ENCODE peak calls at places on chromosomes 12 and 14, in seven cellular contexts. W, F, R, H, E, L and I are unnamed samples.

GRCh38 chr12:10182662-10183061 is 3.8 kb downstream of the TMEM52B start:
- DNase-seq in W (no peak), F (no peak), R (no peak), H (peak), E (no peak), L (peak), I (peak)

GRCh38 chr12:47773858-47774580 is 981 bp downstream of the SLC48A1 start:
- DNase-seq in W (no peak), F (no peak), R (no peak), H (no peak), E (no peak), L (no peak), I (no peak)

GRCh38 chr12:56645201-56645716 is 525 bp downstream of the ATP5F1B start:
- DNase-seq in W (no peak), F (no peak), R (no peak), H (no peak), E (no peak), L (peak), I (no peak)

GRCh38 chr12:67710582-67710981 is 62.0 kb downstream of the DYRK2 start:
- DNase-seq in W (no peak), F (no peak), R (no peak), H (peak), E (no peak), L (peak), I (peak)

GRCh38 chr12:10562306-10562933 is 51.0 kb downstream of the MAGOHB start:
- DNase-seq in W (no peak), F (no peak), R (no peak), H (peak), E (no peak), L (peak), I (peak)

GRCh38 chr14:71536015-71536535 is 396.2 kb upstream of the RGS6 start:
- DNase-seq in W (no peak), F (no peak), R (no peak), H (peak), E (no peak), L (no peak), I (no peak)

GRCh38 chr12:69511870-69512269 is 41.7 kb downstream of the FRS2 start:
- DNase-seq in W (no peak), F (no peak), R (no peak), H (no peak), E (no peak), L (no peak), I (no peak)

GRCh38 chr12:77667101-77667500 is 163.6 kb upstream of the NAV3 start:
- DNase-seq in W (peak), F (no peak), R (no peak), H (peak), E (peak), L (peak), I (no peak)

GRCh38 chr12:26520154-26520553 is 312.8 kb downstream of the ITPR2 start:
- DNase-seq in W (no peak), F (no peak), R (no peak), H (no peak), E (no peak), L (no peak), I (no peak)

GRCh38 chr12:129138776-129139175 is 285.5 kb downstream of the GLT1D1 start:
- DNase-seq in W (no peak), F (no peak), R (no peak), H (no peak), E (no peak), L (no peak), I (no peak)

GRCh38 chr12:47377414-47378221 is 297.9 kb upstream of the AMIGO2 start:
- DNase-seq in W (peak), F (peak), R (peak), H (peak), E (peak), L (peak), I (peak)

GRCh38 chr12:121823101-121823726 is 19.4 kb downstream of the SETD1B start:
- DNase-seq in W (no peak), F (no peak), R (no peak), H (no peak), E (no peak), L (no peak), I (no peak)

GRCh38 chr12:49564241-49565118 is 3.5 kb downstream of the MCRS1 start:
- DNase-seq in W (no peak), F (no peak), R (no peak), H (no peak), E (no peak), L (no peak), I (no peak)

GRCh38 chr12:22215467-22216253 is 118.8 kb downstream of the ST8SIA1 start:
- DNase-seq in W (no peak), F (no peak), R (no peak), H (peak), E (no peak), L (peak), I (peak)

GRCh38 chr14:99537399-99537798 is 56.2 kb downstream of the CCNK start:
- DNase-seq in W (no peak), F (no peak), R (no peak), H (peak), E (peak), L (peak), I (peak)

GRCh38 chr12:111636209-111636928 is 37.3 kb upstream of the ATXN2 start:
- DNase-seq in W (peak), F (peak), R (peak), H (peak), E (no peak), L (peak), I (peak)

GRCh38 chr14:83071888-83072501 is 1538.3 kb upstream of the SEL1L start:
- DNase-seq in W (no peak), F (no peak), R (no peak), H (peak), E (no peak), L (peak), I (peak)

GRCh38 chr14:29311983-29312382 is 545.4 kb downstream of the FOXG1 start:
- DNase-seq in W (no peak), F (no peak), R (no peak), H (peak), E (no peak), L (peak), I (peak)

GRCh38 chr12:1318327-1319031 is 275.9 kb downstream of the FBXL14 start:
- DNase-seq in W (no peak), F (no peak), R (no peak), H (peak), E (no peak), L (peak), I (peak)

GRCh38 chr14:61375218-61375617 is 53.8 kb downstream of the PRKCH start:
- DNase-seq in W (no peak), F (no peak), R (no peak), H (no peak), E (no peak), L (no peak), I (no peak)

GRCh38 chr14:87334997-87335675 is 657.8 kb downstream of the GALC start:
- DNase-seq in W (no peak), F (no peak), R (no peak), H (no peak), E (no peak), L (peak), I (peak)
- TF ChIP-seq CTCF in W (no peak), F (no peak), R (no peak), H (peak), E (no peak), L (peak), I (no peak)

GRCh38 chr12:70936414-70936813 is 15.9 kb upstream of the PTPRR start:
- DNase-seq in W (no peak), F (no peak), R (no peak), H (no peak), E (no peak), L (no peak), I (no peak)
- H3K4me3 ChIP-seq in W (no peak), F (no peak), R (no peak), H (no peak), E (no peak), L (no peak), I (no peak)

GRCh38 chr14:53957739-53958138 is 1.1 kb upstream of the BMP4 start:
- DNase-seq in W (no peak), F (no peak), R (no peak), H (no peak), E (no peak), L (no peak), I (no peak)

GRCh38 chr14:53955234-53955556 is 1.4 kb downstream of the BMP4 start:
- DNase-seq in W (no peak), F (no peak), R (no peak), H (no peak), E (no peak), L (no peak), I (no peak)

GRCh38 chr14:53955671-53956426 is 776 bp downstream of the BMP4 start:
- DNase-seq in W (peak), F (peak), R (no peak), H (no peak), E (no peak), L (no peak), I (peak)

GRCh38 chr14:53954551-53955233 is 1.9 kb downstream of the BMP4 start:
- DNase-seq in W (peak), F (peak), R (no peak), H (peak), E (no peak), L (peak), I (peak)

DNA sequence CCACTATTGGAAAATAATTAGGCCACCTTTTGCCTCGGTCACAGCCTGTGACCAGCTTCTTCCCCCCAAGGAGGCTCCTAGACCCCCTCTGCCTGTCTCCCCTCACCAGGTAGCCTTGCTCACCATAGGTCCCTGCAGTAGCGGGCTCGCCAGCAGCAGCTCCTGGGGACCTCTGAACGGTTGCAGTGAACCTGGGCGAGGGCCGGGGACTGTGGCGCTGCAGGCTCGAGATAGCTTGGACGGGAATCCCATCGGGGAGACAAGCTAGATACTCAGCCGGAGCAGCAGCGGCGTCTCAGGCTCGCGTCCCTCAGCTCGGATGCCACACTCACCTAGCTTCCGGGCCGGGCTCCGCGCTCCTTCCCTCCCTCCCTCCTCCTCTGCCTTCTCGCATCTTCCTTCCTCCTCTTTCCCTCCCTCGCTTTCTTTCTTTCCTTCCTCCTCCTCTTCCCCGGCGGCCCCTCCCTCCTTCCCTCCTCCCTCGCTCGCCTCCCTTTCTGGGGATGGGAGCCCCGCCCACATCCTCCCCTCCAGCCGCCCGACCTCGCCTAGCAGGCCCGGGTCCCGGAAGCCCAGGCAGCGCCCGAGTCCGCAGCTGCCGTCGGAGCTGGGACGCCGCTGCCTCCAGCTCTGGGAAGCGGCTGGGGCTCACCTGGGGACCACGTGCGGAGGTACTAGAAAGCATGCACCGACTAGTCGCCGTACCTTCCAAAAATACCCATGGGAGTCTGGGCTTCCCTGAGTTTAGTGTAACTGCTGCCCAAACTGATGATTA is at the start of gene BMP4:
- DNase-seq in W (peak), F (peak), R (peak), H (peak), E (no peak), L (no peak), I (peak)
- TF ChIP-seq CTCF in W (no peak), F (no peak), R (no peak), H (no peak), E (no peak), L (no peak), I (no peak)

DNA sequence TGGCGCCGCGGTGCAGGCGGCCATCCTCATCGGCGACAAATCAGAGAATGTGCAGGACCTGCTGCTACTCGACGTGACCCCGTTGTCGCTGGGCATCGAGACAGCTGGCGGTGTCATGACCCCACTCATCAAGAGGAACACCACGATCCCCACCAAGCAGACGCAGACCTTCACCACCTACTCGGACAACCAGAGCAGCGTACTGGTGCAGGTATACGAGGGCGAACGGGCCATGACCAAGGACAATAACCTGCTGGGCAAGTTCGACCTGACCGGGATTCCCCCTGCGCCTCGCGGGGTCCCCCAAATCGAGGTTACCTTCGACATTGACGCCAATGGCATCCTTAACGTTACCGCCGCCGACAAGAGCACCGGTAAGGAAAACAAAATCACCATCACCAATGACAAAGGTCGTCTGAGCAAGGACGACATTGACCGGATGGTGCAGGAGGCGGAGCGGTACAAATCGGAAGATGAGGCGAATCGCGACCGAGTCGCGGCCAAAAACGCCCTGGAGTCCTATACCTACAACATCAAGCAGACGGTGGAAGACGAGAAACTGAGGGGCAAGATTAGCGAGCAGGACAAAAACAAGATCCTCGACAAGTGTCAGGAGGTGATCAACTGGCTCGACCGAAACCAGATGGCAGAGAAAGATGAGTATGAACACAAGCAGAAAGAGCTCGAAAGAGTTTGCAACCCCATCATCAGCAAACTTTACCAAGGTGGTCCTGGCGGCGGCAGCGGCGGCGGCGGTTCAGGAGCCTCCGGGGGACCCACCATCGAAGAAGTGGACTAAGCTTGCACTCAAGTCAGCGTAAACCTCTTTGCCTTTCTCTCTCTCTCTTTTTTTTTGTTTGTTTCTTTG is 1.7 kb downstream of the HSPA2 start:
- DNase-seq in W (no peak), F (no peak), R (no peak), H (no peak), E (no peak), L (no peak), I (no peak)
- H3K4me3 ChIP-seq in W (peak), F (peak), R (peak), H (peak), E (peak), L (no peak), I (peak)

GRCh38 chr14:68775614-68776126 is 17.2 kb downstream of the ZFP36L1 start:
- DNase-seq in W (peak), F (no peak), R (no peak), H (no peak), E (no peak), L (no peak), I (no peak)
- TF ChIP-seq CTCF in W (no peak), F (peak), R (no peak), H (no peak), E (no peak), L (no peak), I (no peak)

GRCh38 chr14:104335176-104335575 is 196.8 kb downstream of the KIF26A start:
- DNase-seq in W (no peak), F (no peak), R (peak), H (no peak), E (no peak), L (no peak), I (no peak)
- H3K4me3 ChIP-seq in W (no peak), F (no peak), R (no peak), H (no peak), E (no peak), L (no peak), I (no peak)